ENCODE peak calls at places on chromosomes 7 and 10, in nine cellular contexts. V is PC-9; O is B cell; H is fibroblast of the conjunctiva; I is prostate gland; K is ELF-1; C is RWPE1; D is nephron progenitor cell; F is activated CD8-positive, alpha-beta T cell treated with anti-CD3 and anti-CD28 coated beads, Interleukin-2, amount 10 ng/mL, durations not matched to agents 7 days and 5 days. X is an unnamed sample.

GRCh38 chr7:66739953-66740301 is 606 bp upstream of the RABGEF1 start:
- DNase-seq in V (no peak), O (no peak), H (no peak), I (peak), K (no peak), C (no peak), D (no peak), F (no peak), X (peak)

GRCh38 chr10:14782691-14783363 is 8.1 kb upstream of the FAM107B start:
- DNase-seq in V (peak), O (no peak), H (no peak), I (no peak), K (peak), C (peak), D (no peak), F (no peak), X (peak)

GRCh38 chr10:110915035-110915434 is 3.9 kb downstream of the BBIP1 start:
- DNase-seq in V (no peak), O (no peak), H (no peak), I (no peak), K (no peak), C (no peak), D (no peak), F (no peak), X (no peak)

GRCh38 chr7:44177570-44178131 is 11.6 kb downstream of the GCK start:
- DNase-seq in V (peak), O (no peak), H (no peak), I (no peak), K (peak), C (no peak), D (no peak), F (no peak), X (no peak)

GRCh38 chr7:32670105-32670504 is 174.8 kb downstream of the AVL9 start:
- DNase-seq in V (peak), O (no peak), H (no peak), I (no peak), K (peak), C (no peak), D (no peak), F (no peak), X (no peak)

GRCh38 chr7:137445998-137446397 is 102.5 kb upstream of the PTN start:
- DNase-seq in V (no peak), O (no peak), H (no peak), I (no peak), K (no peak), C (no peak), D (no peak), F (no peak), X (no peak)

GRCh38 chr7:130419652-130420051 is 21.2 kb downstream of the CEP41 start:
- DNase-seq in V (no peak), O (no peak), H (no peak), I (no peak), K (no peak), C (no peak), D (no peak), F (no peak), X (no peak)

GRCh38 chr7:30041526-30042269 is 13.5 kb downstream of the PLEKHA8 start:
- DNase-seq in V (peak), O (no peak), H (no peak), I (no peak), K (no peak), C (no peak), D (no peak), F (no peak), X (no peak)

GRCh38 chr10:99654390-99654789 is 4.9 kb upstream of the ENTPD7 start:
- DNase-seq in V (no peak), O (no peak), H (no peak), I (no peak), K (no peak), C (no peak), D (no peak), F (no peak), X (no peak)

GRCh38 chr10:3527869-3528268 is 257.1 kb downstream of the KLF6 start:
- DNase-seq in V (no peak), O (no peak), H (no peak), I (no peak), K (no peak), C (no peak), D (no peak), F (no peak), X (no peak)

GRCh38 chr10:22779331-22780019 is 65.1 kb upstream of the PIP4K2A start:
- DNase-seq in V (no peak), O (no peak), H (no peak), I (no peak), K (no peak), C (no peak), D (no peak), F (no peak), X (no peak)

GRCh38 chr7:135207739-135208416 is 3.4 kb downstream of the WDR91 start:
- DNase-seq in V (no peak), O (no peak), H (no peak), I (no peak), K (no peak), C (no peak), D (no peak), F (no peak), X (no peak)

GRCh38 chr7:131540491-131541162 is 15.8 kb downstream of the PODXL start:
- DNase-seq in V (no peak), O (no peak), H (no peak), I (no peak), K (peak), C (no peak), D (no peak), F (no peak), X (no peak)

GRCh38 chr7:69603937-69604494 is 5.7 kb downstream of the AUTS2 start:
- DNase-seq in V (no peak), O (peak), H (no peak), I (no peak), K (no peak), C (no peak), D (no peak), F (peak), X (no peak)

GRCh38 chr10:44809652-44810051 is 101.5 kb upstream of the TMEM72 start:
- DNase-seq in V (no peak), O (no peak), H (peak), I (no peak), K (peak), C (no peak), D (no peak), F (no peak), X (no peak)

GRCh38 chr10:99767901-99768300 is 14.5 kb upstream of the ABCC2 start:
- DNase-seq in V (no peak), O (no peak), H (no peak), I (no peak), K (no peak), C (no peak), D (no peak), F (no peak), X (no peak)

GRCh38 chr7:120475994-120476393 is 203.0 kb downstream of the KCND2 start:
- DNase-seq in V (no peak), O (no peak), H (no peak), I (no peak), K (no peak), C (no peak), D (no peak), F (no peak), X (no peak)

GRCh38 chr7:140035400-140036223 is 27.1 kb downstream of the PARP12 start:
- DNase-seq in V (no peak), O (no peak), H (no peak), I (no peak), K (no peak), C (peak), D (no peak), F (no peak), X (no peak)

GRCh38 chr10:72625608-72626443 is at the start of gene MICU1:
- DNase-seq in V (peak), O (peak), H (peak), I (peak), K (peak), C (peak), D (peak), F (peak), X (peak)

GRCh38 chr7:66150471-66150870 is 35.8 kb downstream of the CRCP start:
- DNase-seq in V (no peak), O (no peak), H (no peak), I (no peak), K (no peak), C (no peak), D (no peak), F (peak), X (no peak)

GRCh38 chr7:89027781-89028180 is 232.2 kb upstream of the TEX47 start:
- DNase-seq in V (no peak), O (no peak), H (no peak), I (no peak), K (no peak), C (no peak), D (no peak), F (no peak), X (no peak)

GRCh38 chr10:92691591-92692084 is 1.9 kb downstream of the HHEX start:
- DNase-seq in V (no peak), O (peak), H (no peak), I (no peak), K (peak), C (no peak), D (peak), F (peak), X (peak)

GRCh38 chr7:131105294-131105802 is 222.3 kb upstream of the MKLN1 start:
- DNase-seq in V (no peak), O (no peak), H (no peak), I (peak), K (peak), C (peak), D (no peak), F (no peak), X (no peak)

GRCh38 chr7:151597541-151597940 is 77.8 kb upstream of the RHEB start:
- DNase-seq in V (no peak), O (no peak), H (no peak), I (no peak), K (no peak), C (no peak), D (no peak), F (no peak), X (no peak)

GRCh38 chr10:43050011-43050410 is 26.9 kb upstream of the RET start:
- DNase-seq in V (no peak), O (no peak), H (no peak), I (no peak), K (no peak), C (no peak), D (no peak), F (no peak), X (no peak)

GRCh38 chr10:77795426-77796055 is 131.0 kb downstream of the DLG5 start:
- DNase-seq in V (no peak), O (no peak), H (no peak), I (no peak), K (no peak), C (no peak), D (no peak), F (no peak), X (no peak)

GRCh38 chr10:89352039-89352597 is 24.3 kb downstream of the IFIT3 start:
- DNase-seq in V (peak), O (no peak), H (peak), I (no peak), K (peak), C (peak), D (no peak), F (no peak), X (no peak)

GRCh38 chr7:47327306-47327697 is 254.6 kb downstream of the TNS3 start:
- DNase-seq in V (no peak), O (no peak), H (no peak), I (no peak), K (no peak), C (no peak), D (no peak), F (no peak), X (no peak)

GRCh38 chr7:112103246-112103645 is 103.0 kb downstream of the DOCK4 start:
- DNase-seq in V (no peak), O (no peak), H (no peak), I (no peak), K (no peak), C (peak), D (no peak), F (no peak), X (no peak)

GRCh38 chr7:151408839-151409554 is 841 bp downstream of the WDR86 start:
- DNase-seq in V (peak), O (peak), H (no peak), I (no peak), K (no peak), C (no peak), D (peak), F (peak), X (peak)

GRCh38 chr7:90804370-90804769 is 208.2 kb downstream of the CDK14 start:
- DNase-seq in V (no peak), O (no peak), H (no peak), I (no peak), K (no peak), C (no peak), D (no peak), F (no peak), X (no peak)

GRCh38 chr7:80147543-80148376 is 13.1 kb downstream of the GNAI1 start:
- DNase-seq in V (no peak), O (no peak), H (peak), I (no peak), K (no peak), C (peak), D (no peak), F (no peak), X (no peak)

GRCh38 chr7:32941181-32941995 is 15.9 kb upstream of the FKBP9 start:
- DNase-seq in V (no peak), O (no peak), H (no peak), I (no peak), K (peak), C (no peak), D (no peak), F (no peak), X (no peak)

GRCh38 chr7:100024020-100024619 is 8.7 kb downstream of the ZKSCAN1 start:
- DNase-seq in V (no peak), O (no peak), H (no peak), I (no peak), K (no peak), C (no peak), D (no peak), F (no peak), X (no peak)

X was measured in endothelial cell.